ENCODE peak calls at places on chromosomes 12 and 14, in six cellular contexts. X is right cardiac atrium; O is BJ; Y is NCI-H1417 treated with DMSO at 0.1 percent for 48 hours; J is stimulated activated CD4-positive, alpha-beta T cell treated with anti-CD3 and anti-CD28 coated beads, Interleukin-12 subunit alpha, Interleukin-12 subunit beta, amount 100 ng/mL, for 4 hours; S is upper lobe of left lung. V is an unnamed sample.

GRCh38 chr12:69648476-69648875 is 37.8 kb upstream of the LRRC10 start:
- DNase-seq in Y (no peak), S (no peak), J (no peak), X (no peak), O (peak; percentile 65), V (peak; percentile 57)

GRCh38 chr14:90518941-90519256 is 122.1 kb downstream of the CALM1 start:
- DNase-seq in Y (no peak), J (peak; percentile 48), X (no peak), S (no peak), O (no peak), V (no peak)

GRCh38 chr12:25401547-25402345 is 151.0 kb upstream of the KRAS start:
- DNase-seq in S (no peak), X (no peak), O (no peak), J (no peak), Y (no peak), V (no peak)

GRCh38 chr14:90355540-90356518 is 24.1 kb upstream of the NRDE2 start:
- DNase-seq in O (no peak), S (no peak), J (no peak), Y (no peak), X (no peak), V (no peak)

GRCh38 chr14:95388699-95389098 is 69.0 kb upstream of the CLMN start:
- DNase-seq in O (no peak), J (no peak), S (no peak), Y (no peak), X (no peak), V (no peak)

GRCh38 chr12:66453837-66454236 is 151.5 kb downstream of the HELB start:
- DNase-seq in O (no peak), J (no peak), S (no peak), Y (no peak), X (no peak), V (no peak)

GRCh38 chr12:96465896-96466295 is 23.5 kb upstream of the CFAP54 start:
- DNase-seq in Y (no peak), O (no peak), X (no peak), S (no peak), J (no peak), V (no peak)

GRCh38 chr12:57837779-57838562 is 8.6 kb downstream of the CTDSP2 start:
- DNase-seq in Y (no peak), J (no peak), S (peak; percentile 92), O (no peak), X (peak; percentile 79), V (no peak)

GRCh38 chr14:71591929-71592328 is 340.3 kb upstream of the RGS6 start:
- DNase-seq in X (no peak), S (no peak), J (no peak), O (no peak), Y (no peak), V (peak; percentile 38)

GRCh38 chr14:58898655-58899316 is 261.0 kb downstream of the DACT1 start:
- DNase-seq in Y (no peak), S (no peak), O (peak; percentile 95), J (no peak), X (no peak), V (peak; percentile 87)

GRCh38 chr12:67433393-67434175 is 164.4 kb downstream of the CAND1 start:
- DNase-seq in Y (no peak), S (no peak), X (no peak), J (no peak), O (no peak), V (peak; percentile 58)

GRCh38 chr14:20417250-20418186 is 4.2 kb upstream of the TEP1 start:
- DNase-seq in J (no peak), X (no peak), Y (peak; percentile 70), S (no peak), O (no peak), V (no peak)

GRCh38 chr12:77983859-77984258 is 153.2 kb downstream of the NAV3 start:
- DNase-seq in Y (no peak), J (no peak), O (no peak), X (no peak), S (no peak), V (no peak)

GRCh38 chr12:67434653-67435375 is 165.7 kb downstream of the CAND1 start:
- DNase-seq in J (no peak), Y (no peak), S (no peak), X (peak; percentile 46), O (peak; percentile 98), V (peak; percentile 78)

GRCh38 chr14:66496188-66496807 is 10.1 kb downstream of the CCDC196 start:
- DNase-seq in S (no peak), X (no peak), O (no peak), J (no peak), Y (no peak), V (no peak)

GRCh38 chr14:103808403-103809001 is 38.9 kb downstream of the PPP1R13B start:
- DNase-seq in O (no peak), S (peak; percentile 77), Y (peak; percentile 32), J (peak; percentile 59), X (peak; percentile 89), V (peak; percentile 7)

GRCh38 chr12:12442548-12443071 is 85.7 kb downstream of the BORCS5 start:
- DNase-seq in O (no peak), J (no peak), X (no peak), Y (no peak), S (no peak), V (peak; percentile 17)

GRCh38 chr12:24500466-24501232 is 448.3 kb downstream of the BCAT1 start:
- DNase-seq in J (no peak), O (no peak), Y (no peak), S (no peak), X (peak; percentile 62), V (no peak)

GRCh38 chr14:29814153-29815057 is 113.2 kb downstream of the PRKD1 start:
- DNase-seq in J (no peak), O (no peak), X (peak; percentile 94), Y (no peak), S (peak; percentile 25), V (no peak)

GRCh38 chr12:85920324-85920947 is 46.3 kb downstream of the NTS start:
- DNase-seq in J (no peak), Y (peak; percentile 53), X (no peak), O (no peak), S (no peak), V (peak; percentile 17)